ENCODE peak calls at places on chromosomes 2 and 18, in ten cellular contexts. P is pancreas, S is HepG2, B is fibroblast of lung, X is OCI-LY7, F is A549, C is keratinocyte, T is lower leg skin, U is mammary epithelial cell, V is HFF-Myc. J is an unnamed sample.

GRCh38 chr2:12433641-12433990 is 283.1 kb upstream of the TRIB2 start:
- DNase-seq in S (no peak), C (no peak), U (no peak), X (no peak), B (no peak), P (peak; percentile 32), T (no peak), F (no peak), V (no peak), J (no peak)

GRCh38 chr2:196459539-196459938 is 180.0 kb upstream of the CCDC150 start:
- DNase-seq in B (peak; percentile 89), F (no peak), T (no peak), V (no peak), P (no peak), X (no peak), U (peak; percentile 17), S (no peak), C (no peak), J (no peak)

GRCh38 chr2:169853041-169853668 is 25.9 kb downstream of the UBR3 start:
- DNase-seq in T (no peak), C (no peak), V (no peak), P (no peak), S (no peak), F (no peak), U (no peak), X (no peak), B (no peak), J (no peak)

GRCh38 chr2:119760237-119760807 is 600 bp downstream of the PTPN4 start:
- DNase-seq in V (no peak), F (no peak), U (no peak), P (peak; percentile 58), T (no peak), S (peak; percentile 35), X (peak; percentile 71), B (no peak), C (no peak), J (no peak)

GRCh38 chr18:23752796-23753195 is 63.5 kb downstream of the LAMA3 start:
- DNase-seq in T (no peak), U (no peak), P (no peak), C (no peak), F (no peak), X (no peak), V (no peak), S (no peak), B (peak; percentile 17), J (no peak)

GRCh38 chr2:217940261-217941220 is 62.3 kb downstream of the TNS1 start:
- DNase-seq in C (no peak), S (no peak), U (no peak), P (no peak), F (no peak), B (no peak), T (no peak), V (no peak), X (no peak), J (no peak)

GRCh38 chr2:105005170-105005569 is 32.7 kb upstream of the MRPS9 start:
- DNase-seq in S (no peak), V (no peak), T (no peak), P (no peak), X (no peak), B (no peak), C (no peak), U (no peak), F (no peak), J (no peak)

GRCh38 chr2:223235986-223236385 is 184.0 kb downstream of the KCNE4 start:
- DNase-seq in V (no peak), U (peak; percentile 67), C (no peak), F (no peak), X (no peak), P (no peak), B (peak; percentile 39), T (no peak), S (no peak), J (no peak)

GRCh38 chr18:74249181-74249968 is 42.4 kb downstream of the CYB5A start:
- DNase-seq in B (peak; percentile 40), U (peak; percentile 2), F (peak; percentile 82), V (no peak), P (no peak), C (no peak), T (peak; percentile 48), S (peak; percentile 84), X (no peak), J (no peak)

GRCh38 chr18:22685788-22686187 is 247.3 kb upstream of the RBBP8 start:
- DNase-seq in F (no peak), B (no peak), C (no peak), X (no peak), T (no peak), V (no peak), S (no peak), U (no peak), P (no peak), J (no peak)

GRCh38 chr2:42914314-42914713 is 121.9 kb upstream of the HAAO start:
- DNase-seq in V (no peak), B (no peak), T (no peak), C (no peak), F (no peak), P (no peak), S (no peak), U (no peak), X (no peak), J (no peak)

DNA sequence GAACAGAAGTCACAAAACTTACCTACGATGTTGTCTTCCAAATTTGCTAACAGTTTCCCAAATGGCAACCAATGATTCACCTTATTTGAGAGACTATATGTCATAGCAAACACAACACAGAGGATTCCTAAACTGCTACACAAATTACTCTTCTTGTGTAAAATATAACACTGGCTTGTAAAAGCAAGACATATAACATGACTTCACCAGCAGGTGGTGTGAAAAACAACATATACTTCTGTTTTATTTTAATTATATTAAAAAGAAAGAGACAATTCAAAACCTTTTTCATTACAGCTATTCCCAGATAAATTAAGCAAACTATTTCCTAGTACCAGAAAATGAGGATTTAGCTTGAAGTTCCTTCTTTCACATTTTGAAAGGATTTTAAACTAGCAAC is 62.2 kb downstream of the SCN3A start:
- DNase-seq in V (no peak), T (no peak), B (no peak), C (no peak), P (no peak), X (peak; percentile 24), S (no peak), F (no peak), U (no peak), J (no peak)
- TF ChIP-seq CTCF in V (no peak), T (no peak), B (no peak), C (no peak), P (no peak), X (peak; percentile 71), S (no peak), F (no peak), U (peak; percentile 33), J (peak; percentile 28)

DNA sequence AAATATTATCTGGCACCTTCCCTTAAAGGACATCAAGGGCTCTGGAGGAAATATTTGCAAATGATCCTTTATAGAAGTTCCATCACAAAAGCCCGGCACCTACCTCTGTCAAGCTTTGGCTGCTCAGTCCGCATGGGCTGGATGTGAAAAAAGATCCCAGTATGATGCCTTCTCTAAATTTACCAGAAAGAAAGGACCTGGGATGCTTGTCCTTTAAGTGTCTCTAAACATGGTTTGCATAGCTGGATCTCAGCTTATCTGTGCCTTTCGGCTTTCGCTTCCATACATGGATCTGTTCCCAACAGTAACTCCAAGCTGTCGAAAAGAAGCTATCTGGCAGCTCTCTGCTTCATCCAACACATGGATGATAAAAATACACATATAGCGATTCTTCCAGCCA is 60.4 kb upstream of the SLC8A1 start:
- DNase-seq in U (no peak), S (no peak), X (no peak), P (no peak), T (no peak), V (no peak), F (no peak), B (no peak), C (no peak), J (no peak)
- H3K4me3 ChIP-seq in U (no peak overlapping the region), S (no peak overlapping the region), X (no peak overlapping the region), P (no peak overlapping the region), T (no peak overlapping the region), V (no peak overlapping the region), F (no peak overlapping the region), B (peak overlapping the region; percentile 38), C (no peak overlapping the region), J (no peak overlapping the region)

GRCh38 chr2:128644745-128645256 is 326.1 kb upstream of the HS6ST1 start:
- DNase-seq in F (no peak), U (no peak), C (no peak), V (no peak), T (no peak), S (no peak), P (peak; percentile 8), B (no peak), X (no peak), J (no peak)
- TF ChIP-seq CTCF in F (no peak), U (no peak), C (no peak), V (peak; percentile 23), T (no peak), S (peak; percentile 28), P (no peak), B (no peak), X (no peak), J (no peak)

GRCh38 chr2:238142382-238143205 is 4.1 kb downstream of the KLHL30 start:
- DNase-seq in T (no peak), F (no peak), V (no peak), X (no peak), C (peak; percentile 54), P (no peak), S (no peak), B (no peak), U (peak; percentile 11), J (no peak)

GRCh38 chr2:238141541-238142318 is 3.3 kb downstream of the KLHL30 start:
- DNase-seq in C (peak; percentile 42), V (peak; percentile 42), B (no peak), F (peak; percentile 78), S (peak; percentile 54), X (no peak), P (no peak), U (peak; percentile 73), T (no peak), J (peak; percentile 78)

GRCh38 chr2:238145046-238145445 is 6.6 kb downstream of the KLHL30 start:
- DNase-seq in X (no peak), U (no peak), P (no peak), V (no peak), F (no peak), B (no peak), C (no peak), T (no peak), S (no peak), J (no peak)

GRCh38 chr2:238144262-238144661 is 5.8 kb downstream of the KLHL30 start:
- DNase-seq in C (no peak), T (no peak), U (no peak), F (no peak), V (no peak), X (no peak), S (no peak), B (no peak), P (no peak), J (no peak)

GRCh38 chr2:238143239-238143951 is 4.9 kb downstream of the KLHL30 start:
- DNase-seq in U (peak; percentile 69), V (no peak), B (peak; percentile 28), T (no peak), P (no peak), F (peak; percentile 44), C (peak; percentile 26), X (no peak), S (no peak), J (no peak)
- H3K4me3 ChIP-seq in U (no peak overlapping the region), V (no peak overlapping the region), B (no peak overlapping the region), T (no peak overlapping the region), P (no peak overlapping the region), F (no peak overlapping the region), C (no peak overlapping the region), X (no peak overlapping the region), S (no peak overlapping the region), J (no peak overlapping the region)

GRCh38 chr18:48828713-48829442 is 121.9 kb downstream of the SMAD7 start:
- DNase-seq in F (no peak), S (no peak), X (no peak), P (peak; percentile 12), U (no peak), B (no peak), C (no peak), V (no peak), T (no peak), J (no peak)
- TF ChIP-seq CTCF in F (no peak), S (no peak), X (no peak), P (no peak), U (no peak), B (no peak), C (no peak), V (no peak), T (no peak), J (peak; percentile 10)

J was measured in LNCaP clone FGC.